ENCODE peak calls at places on chromosomes 12 and 14, in ten cellular contexts. D, O, U, K, R, Q, X, H, E and S are unnamed samples.

GRCh38 chr12:94318178-94318577 is 141.5 kb downstream of the CEP83 start:
- DNase-seq in Q (no peak), U (no peak), R (no peak), K (no peak), O (no peak), E (no peak), H (no peak), D (no peak), X (no peak), S (no peak)

GRCh38 chr14:23045419-23046357 is 3.7 kb downstream of the PSMB11 start:
- DNase-seq in U (no peak), R (no peak), H (no peak), K (no peak), O (no peak), Q (no peak), D (no peak), X (no peak), E (no peak), S (no peak)

GRCh38 chr12:113403435-113404415 is at the start of gene SDS:
- DNase-seq in Q (no peak), E (no peak), K (peak; percentile 61), U (no peak), R (no peak), X (no peak), H (peak; percentile 80), O (peak; percentile 94), D (peak; percentile 28), S (no peak)

GRCh38 chr12:56122637-56123036 is 4.6 kb downstream of the ZC3H10 start:
- DNase-seq in K (no peak), D (no peak), E (no peak), U (no peak), X (no peak), O (no peak), H (no peak), Q (peak; percentile 28), R (no peak), S (no peak)

GRCh38 chr14:68653754-68654153 is 139.1 kb downstream of the ZFP36L1 start:
- DNase-seq in E (no peak), U (no peak), Q (no peak), H (no peak), K (no peak), R (no peak), O (no peak), X (no peak), D (peak; percentile 15), S (no peak)

GRCh38 chr12:54502485-54502884 is 4.9 kb downstream of the NCKAP1L start:
- DNase-seq in O (no peak), X (no peak), K (no peak), R (no peak), H (no peak), E (no peak), D (no peak), Q (no peak), U (no peak), S (peak; percentile 3)

GRCh38 chr14:63204407-63205280 is at the start of gene RHOJ:
- DNase-seq in K (peak; percentile 41), Q (peak; percentile 54), O (peak; percentile 55), H (no peak), E (no peak), U (no peak), R (no peak), D (no peak), X (no peak), S (no peak)

GRCh38 chr12:87556985-87557384 is 472.2 kb downstream of the C12orf50 start:
- DNase-seq in Q (no peak), X (no peak), E (no peak), D (no peak), H (no peak), K (no peak), U (no peak), R (no peak), O (no peak), S (no peak)

GRCh38 chr12:84779169-84779568 is 133.4 kb downstream of the SLC6A15 start:
- DNase-seq in Q (no peak), D (no peak), O (no peak), K (no peak), U (no peak), H (no peak), X (no peak), E (no peak), R (no peak), S (no peak)

GRCh38 chr12:45216983-45217485 is 1.1 kb downstream of the ANO6 start:
- DNase-seq in X (no peak), Q (peak; percentile 27), O (no peak), R (no peak), U (no peak), K (no peak), D (no peak), E (no peak), H (no peak), S (no peak)

GRCh38 chr14:64196668-64197411 is 97.3 kb downstream of the ESR2 start:
- DNase-seq in U (no peak), Q (peak; percentile 67), O (peak; percentile 63), R (no peak), E (no peak), D (no peak), K (peak; percentile 67), X (no peak), H (peak; percentile 59), S (no peak)

GRCh38 chr12:7907009-7907408 is 29.0 kb downstream of the SLC2A3 start:
- DNase-seq in R (no peak), E (no peak), D (peak; percentile 64), O (peak; percentile 48), X (no peak), Q (peak; percentile 70), U (no peak), K (peak; percentile 82), H (no peak), S (no peak)

DNA sequence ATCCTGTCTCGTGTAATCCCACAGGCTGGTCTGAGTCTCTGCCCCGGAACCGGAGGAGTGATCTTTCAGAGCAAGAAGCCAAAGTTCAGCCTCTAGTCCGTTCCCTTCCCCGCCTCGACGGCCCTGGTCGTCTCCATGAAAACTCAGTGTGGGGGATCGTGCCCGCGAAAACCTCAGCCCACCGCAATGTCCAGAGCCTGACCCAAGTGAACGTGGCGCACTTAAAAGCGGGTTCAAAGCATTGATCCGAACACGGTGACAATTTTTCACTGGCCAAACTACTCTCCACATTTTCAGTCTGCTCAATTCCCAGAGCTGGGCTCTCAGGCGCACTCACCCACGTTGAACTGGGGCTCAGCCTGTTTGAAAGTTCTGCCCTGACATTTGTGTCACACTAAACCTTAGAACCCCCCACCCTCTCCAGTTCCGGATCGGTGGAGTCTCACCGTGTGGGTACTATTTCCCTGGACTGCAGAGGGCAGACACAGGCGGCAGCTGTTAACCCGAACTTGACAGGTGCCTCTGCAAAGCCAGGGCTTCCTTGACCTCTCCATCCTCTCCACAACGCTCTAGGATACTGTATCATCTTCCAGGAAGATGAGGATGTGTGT is 883 bp upstream of the PRICKLE1 start:
- DNase-seq in Q (peak; percentile 61), U (no peak), R (no peak), X (no peak), O (peak; percentile 37), K (peak; percentile 30), D (peak; percentile 25), E (peak; percentile 66), H (peak; percentile 56), S (peak; percentile 92)
- H3K4me3 ChIP-seq in Q (peak overlapping the region; percentile 55), U (no peak overlapping the region), R (peak overlapping the region; percentile 48), X (peak overlapping the region; percentile 63), O (peak overlapping the region; percentile 87), K (peak overlapping the region; percentile 22), D (peak overlapping the region; percentile 62), E (peak overlapping the region; percentile 71), H (peak overlapping the region; percentile 63), S (peak overlapping the region; percentile 86)

GRCh38 chr14:89814126-89814525 is 140.4 kb downstream of the EFCAB11 start:
- DNase-seq in D (no peak), R (no peak), O (no peak), H (peak; percentile 61), E (no peak), X (no peak), K (no peak), U (no peak), Q (no peak), S (no peak)
- H3K4me3 ChIP-seq in D (no peak overlapping the region), R (no peak overlapping the region), O (no peak overlapping the region), H (no peak overlapping the region), E (no peak overlapping the region), X (no peak overlapping the region), K (no peak overlapping the region), U (no peak overlapping the region), Q (no peak overlapping the region), S (peak overlapping the region; percentile 30)

DNA sequence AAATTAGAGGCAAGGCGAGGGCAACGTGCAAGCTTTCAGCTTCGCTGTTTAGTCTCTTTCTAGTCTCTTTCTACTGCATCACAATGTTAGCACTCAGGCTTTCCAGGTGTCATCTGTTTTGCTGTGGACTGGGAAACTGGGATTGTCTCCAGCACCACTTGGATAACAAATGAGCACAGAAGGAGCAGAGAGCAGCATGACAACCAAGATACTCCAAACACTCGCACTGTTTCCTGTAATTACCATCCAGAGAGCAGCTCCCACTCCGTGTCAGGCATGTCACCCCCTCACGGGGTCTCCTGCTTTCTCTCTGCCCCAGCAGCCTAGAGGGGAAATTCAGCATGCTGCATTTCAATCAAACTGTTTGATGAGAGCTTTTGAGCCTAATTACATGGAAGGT is 917.8 kb downstream of the DIO2 start:
- DNase-seq in Q (no peak), R (no peak), O (no peak), K (no peak), H (no peak), E (no peak), D (no peak), U (no peak), X (no peak), S (no peak)
- H3K4me3 ChIP-seq in Q (no peak overlapping the region), R (no peak overlapping the region), O (no peak overlapping the region), K (no peak overlapping the region), H (no peak overlapping the region), E (no peak overlapping the region), D (no peak overlapping the region), U (no peak overlapping the region), X (no peak overlapping the region), S (peak overlapping the region; percentile 30)

GRCh38 chr12:12224240-12224940 is 42.5 kb downstream of the LRP6 start:
- DNase-seq in H (no peak), X (no peak), K (no peak), Q (peak; percentile 61), O (peak; percentile 40), D (no peak), U (no peak), E (no peak), R (no peak), S (no peak)

GRCh38 chr12:12230275-12230674 is 36.6 kb downstream of the LRP6 start:
- DNase-seq in U (no peak), K (no peak), R (no peak), X (no peak), E (no peak), D (no peak), H (no peak), O (no peak), Q (no peak), S (no peak)

GRCh38 chr12:12226187-12226586 is 40.7 kb downstream of the LRP6 start:
- DNase-seq in U (no peak), H (no peak), X (no peak), Q (no peak), D (no peak), O (no peak), R (no peak), K (no peak), E (no peak), S (no peak)

GRCh38 chr12:12229556-12230092 is 37.2 kb downstream of the LRP6 start:
- DNase-seq in D (no peak), O (peak; percentile 45), U (no peak), E (no peak), X (no peak), K (no peak), H (no peak), Q (peak; percentile 52), R (no peak), S (no peak)

DNA sequence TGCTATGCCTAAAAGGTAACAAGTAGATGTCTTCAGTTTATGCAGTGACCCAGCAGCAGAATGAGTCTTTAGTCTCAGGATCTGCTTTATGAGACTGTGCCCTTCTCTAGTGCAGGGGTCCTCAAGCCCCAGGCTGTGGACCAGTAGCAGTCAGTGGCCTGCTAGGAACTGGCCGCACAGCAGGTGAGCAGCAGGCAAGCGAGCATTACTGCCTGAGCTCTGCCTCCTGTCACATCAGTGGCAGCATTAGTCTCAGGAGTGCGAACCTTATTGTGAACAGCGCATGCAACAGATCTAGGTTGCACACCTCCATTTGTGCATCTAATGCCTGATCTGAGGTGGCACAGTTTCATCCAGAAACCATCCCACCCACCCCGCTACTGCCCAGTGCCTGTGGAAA is 38.4 kb downstream of the LRP6 start:
- DNase-seq in R (no peak), K (no peak), D (no peak), U (no peak), Q (no peak), X (no peak), O (no peak), E (no peak), H (no peak), S (no peak)
- H3K4me3 ChIP-seq in R (no peak overlapping the region), K (no peak overlapping the region), D (no peak overlapping the region), U (no peak overlapping the region), Q (no peak overlapping the region), X (no peak overlapping the region), O (no peak overlapping the region), E (no peak overlapping the region), H (no peak overlapping the region), S (no peak overlapping the region)